ENCODE peak calls at places on chromosomes 7 and 10, in four cellular contexts. A, J, G and U are unnamed samples.

GRCh38 chr7:131843862-131844261 is 287.4 kb upstream of the PODXL start:
- DNase-seq in A (peak; percentile 19), J (no peak), G (no peak), U (peak; percentile 83)

GRCh38 chr7:42831051-42831952 is 80.6 kb downstream of the C7orf25 start:
- DNase-seq in J (peak; percentile 9), G (no peak), A (peak; percentile 56), U (peak; percentile 79)

GRCh38 chr7:1590476-1590875 is 20.6 kb upstream of the PSMG3 start:
- DNase-seq in J (no peak), A (no peak), G (no peak), U (no peak)

GRCh38 chr10:3951993-3952392 is 167.0 kb upstream of the KLF6 start:
- DNase-seq in J (peak; percentile 30), G (no peak), A (no peak), U (no peak)

GRCh38 chr7:159142204-159142603 is 2.5 kb downstream of the VIPR2 start:
- DNase-seq in J (no peak), G (no peak), A (no peak), U (no peak)

GRCh38 chr10:78614267-78614666 is 454.5 kb upstream of the ZMIZ1 start:
- DNase-seq in J (no peak), G (no peak), A (no peak), U (peak; percentile 40)

GRCh38 chr7:13981070-13981469 is 8.4 kb downstream of the ETV1 start:
- DNase-seq in A (peak; percentile 99), J (peak; percentile 10), G (no peak), U (peak; percentile 84)

GRCh38 chr7:156751319-156751718 is 110.7 kb downstream of the RNF32 start:
- DNase-seq in J (no peak), A (peak; percentile 96), G (peak; percentile 44), U (no peak)

GRCh38 chr7:73683916-73684693 is 708 bp downstream of the BUD23 start:
- DNase-seq in J (peak; percentile 35), A (peak; percentile 20), G (no peak), U (peak; percentile 31)

GRCh38 chr10:122521011-122521410 is 39.5 kb upstream of the DMBT1 start:
- DNase-seq in A (no peak), J (peak; percentile 17), G (no peak), U (no peak)

GRCh38 chr7:3020416-3020815 is 23.3 kb downstream of the CARD11 start:
- DNase-seq in J (no peak), A (no peak), G (no peak), U (no peak)

GRCh38 chr7:44144968-44145418 is 3.9 kb upstream of the MYL7 start:
- DNase-seq in A (no peak), J (no peak), G (no peak), U (no peak)

GRCh38 chr7:138186951-138187351 is 110.7 kb downstream of the AKR1D1 start:
- DNase-seq in A (no peak), G (no peak), J (peak; percentile 21), U (peak; percentile 61)

GRCh38 chr7:28469562-28469961 is 57.2 kb downstream of the CREB5 start:
- DNase-seq in A (no peak), J (no peak), G (no peak), U (no peak)

GRCh38 chr10:70380350-70381135 is 1.9 kb downstream of the LRRC20 start:
- DNase-seq in G (no peak), J (no peak), A (no peak), U (no peak)